ENCODE peak calls at places on chromosomes 11 and 22, in six cellular contexts. One of them, this sample, is unnamed.

GRCh38 chr22:44181033-44181911 is 547 bp downstream of the PARVG start:
- DNase-seq in upper lobe of right lung: peak; percentile 76
- DNase-seq in HFF-Myc: no peak
- DNase-seq in mesothelial cell of epicardium: no peak
- DNase-seq in GM23338: no peak
- DNase-seq in cardiac fibroblast: no peak
- DNase-seq in this sample: peak; percentile 62

GRCh38 chr11:940496-941135 is 14.9 kb downstream of the AP2A2 start:
- DNase-seq in mesothelial cell of epicardium: no peak
- DNase-seq in GM23338: no peak
- DNase-seq in cardiac fibroblast: no peak
- DNase-seq in upper lobe of right lung: no peak
- DNase-seq in HFF-Myc: no peak
- DNase-seq in this sample: no peak

GRCh38 chr11:43789700-43790443 is 90.8 kb upstream of the ALKBH3 start:
- DNase-seq in HFF-Myc: no peak
- DNase-seq in upper lobe of right lung: no peak
- DNase-seq in mesothelial cell of epicardium: no peak
- DNase-seq in cardiac fibroblast: peak; percentile 51
- DNase-seq in GM23338: no peak
- DNase-seq in this sample: no peak

GRCh38 chr11:45173064-45173463 is 26.6 kb downstream of the PRDM11 start:
- DNase-seq in upper lobe of right lung: no peak
- DNase-seq in HFF-Myc: no peak
- DNase-seq in GM23338: no peak
- DNase-seq in mesothelial cell of epicardium: no peak
- DNase-seq in cardiac fibroblast: no peak
- DNase-seq in this sample: no peak

GRCh38 chr22:46780453-46780852 is 18.0 kb downstream of the TBC1D22A start:
- DNase-seq in HFF-Myc: no peak
- DNase-seq in mesothelial cell of epicardium: no peak
- DNase-seq in GM23338: no peak
- DNase-seq in upper lobe of right lung: no peak
- DNase-seq in cardiac fibroblast: no peak
- DNase-seq in this sample: no peak

GRCh38 chr11:74670171-74670570 is 61.1 kb downstream of the CHRDL2 start:
- DNase-seq in GM23338: no peak
- DNase-seq in mesothelial cell of epicardium: no peak
- DNase-seq in HFF-Myc: no peak
- DNase-seq in upper lobe of right lung: no peak
- DNase-seq in cardiac fibroblast: no peak
- DNase-seq in this sample: no peak

GRCh38 chr11:129143335-129143734 is 48.8 kb downstream of the ARHGAP32 start:
- DNase-seq in upper lobe of right lung: peak; percentile 59
- DNase-seq in cardiac fibroblast: peak; percentile 95
- DNase-seq in HFF-Myc: peak; percentile 89
- DNase-seq in GM23338: no peak
- DNase-seq in mesothelial cell of epicardium: no peak
- DNase-seq in this sample: no peak

GRCh38 chr11:64139045-64139444 is 26.9 kb downstream of the MACROD1 start:
- DNase-seq in cardiac fibroblast: no peak
- DNase-seq in GM23338: no peak
- DNase-seq in upper lobe of right lung: no peak
- DNase-seq in HFF-Myc: no peak
- DNase-seq in mesothelial cell of epicardium: no peak
- DNase-seq in this sample: no peak

GRCh38 chr11:64232182-64233018 is 2.0 kb upstream of the VEGFB start:
- DNase-seq in cardiac fibroblast: no peak
- DNase-seq in mesothelial cell of epicardium: no peak
- DNase-seq in upper lobe of right lung: peak; percentile 66
- DNase-seq in HFF-Myc: no peak
- DNase-seq in GM23338: no peak
- DNase-seq in this sample: no peak

GRCh38 chr11:7871056-7871455 is 60.0 kb downstream of the OR10A6 start:
- DNase-seq in HFF-Myc: no peak
- DNase-seq in upper lobe of right lung: no peak
- DNase-seq in GM23338: no peak
- DNase-seq in cardiac fibroblast: no peak
- DNase-seq in mesothelial cell of epicardium: no peak
- DNase-seq in this sample: no peak

GRCh38 chr22:49460662-49461371 is 366.9 kb downstream of the BRD1 start:
- DNase-seq in GM23338: no peak
- DNase-seq in upper lobe of right lung: peak; percentile 29
- DNase-seq in mesothelial cell of epicardium: no peak
- DNase-seq in HFF-Myc: no peak
- DNase-seq in cardiac fibroblast: no peak
- DNase-seq in this sample: no peak

GRCh38 chr11:57406337-57406904 is 16.0 kb upstream of the PRG2 start:
- DNase-seq in mesothelial cell of epicardium: no peak
- DNase-seq in HFF-Myc: no peak
- DNase-seq in GM23338: no peak
- DNase-seq in cardiac fibroblast: peak; percentile 46
- DNase-seq in upper lobe of right lung: no peak
- DNase-seq in this sample: no peak

GRCh38 chr22:34105461-34106062 is 185.3 kb upstream of the LARGE1 start:
- DNase-seq in mesothelial cell of epicardium: peak; percentile 26
- DNase-seq in upper lobe of right lung: peak; percentile 72
- DNase-seq in cardiac fibroblast: peak; percentile 1
- DNase-seq in GM23338: peak; percentile 88
- DNase-seq in HFF-Myc: no peak
- DNase-seq in this sample: peak; percentile 15

GRCh38 chr11:68271781-68272608 is at the start of gene C11orf24:
- DNase-seq in upper lobe of right lung: peak; percentile 97
- DNase-seq in GM23338: peak; percentile 97
- DNase-seq in HFF-Myc: peak; percentile 56
- DNase-seq in mesothelial cell of epicardium: peak; percentile 97
- DNase-seq in cardiac fibroblast: peak; percentile 97
- DNase-seq in this sample: peak; percentile 95

GRCh38 chr11:10670099-10670498 is 23.5 kb downstream of the IRAG1 start:
- DNase-seq in HFF-Myc: no peak
- DNase-seq in GM23338: no peak
- DNase-seq in upper lobe of right lung: no peak
- DNase-seq in mesothelial cell of epicardium: no peak
- DNase-seq in cardiac fibroblast: no peak
- DNase-seq in this sample: no peak

GRCh38 chr11:65945430-65945911 is at the start of gene TSGA10IP:
- DNase-seq in cardiac fibroblast: no peak
- DNase-seq in GM23338: peak; percentile 92
- DNase-seq in upper lobe of right lung: no peak
- DNase-seq in HFF-Myc: no peak
- DNase-seq in mesothelial cell of epicardium: no peak
- DNase-seq in this sample: no peak

GRCh38 chr11:1797391-1798125 is 33.8 kb upstream of the CTSD start:
- DNase-seq in HFF-Myc: no peak
- DNase-seq in upper lobe of right lung: no peak
- DNase-seq in GM23338: no peak
- DNase-seq in mesothelial cell of epicardium: no peak
- DNase-seq in cardiac fibroblast: no peak
- DNase-seq in this sample: no peak

GRCh38 chr11:106087815-106088435 is 10.5 kb downstream of the AASDHPPT start:
- DNase-seq in cardiac fibroblast: peak; percentile 70
- DNase-seq in GM23338: peak; percentile 63
- DNase-seq in mesothelial cell of epicardium: no peak
- DNase-seq in HFF-Myc: no peak
- DNase-seq in upper lobe of right lung: peak; percentile 52
- DNase-seq in this sample: no peak

GRCh38 chr11:94897330-94897768 is 76.0 kb downstream of the CWC15 start:
- DNase-seq in HFF-Myc: peak; percentile 32
- DNase-seq in upper lobe of right lung: no peak
- DNase-seq in GM23338: peak; percentile 73
- DNase-seq in mesothelial cell of epicardium: no peak
- DNase-seq in cardiac fibroblast: peak; percentile 72
- DNase-seq in this sample: no peak

GRCh38 chr11:46322759-46323158 is 24.5 kb upstream of the DGKZ start:
- DNase-seq in upper lobe of right lung: no peak
- DNase-seq in cardiac fibroblast: no peak
- DNase-seq in GM23338: peak; percentile 85
- DNase-seq in HFF-Myc: no peak
- DNase-seq in mesothelial cell of epicardium: no peak
- DNase-seq in this sample: no peak

GRCh38 chr22:27405672-27406388 is 395.7 kb downstream of the MN1 start:
- DNase-seq in GM23338: peak; percentile 72
- DNase-seq in mesothelial cell of epicardium: no peak
- DNase-seq in cardiac fibroblast: peak; percentile 68
- DNase-seq in upper lobe of right lung: peak; percentile 74
- DNase-seq in HFF-Myc: no peak
- DNase-seq in this sample: no peak

GRCh38 chr11:47569646-47570045 is 4.2 kb downstream of the PTPMT1 start:
- DNase-seq in mesothelial cell of epicardium: no peak
- DNase-seq in upper lobe of right lung: no peak
- DNase-seq in GM23338: no peak
- DNase-seq in HFF-Myc: no peak
- DNase-seq in cardiac fibroblast: no peak
- DNase-seq in this sample: no peak

GRCh38 chr11:104352036-104352435 is 188.1 kb upstream of the PDGFD start:
- DNase-seq in mesothelial cell of epicardium: no peak
- DNase-seq in cardiac fibroblast: no peak
- DNase-seq in HFF-Myc: no peak
- DNase-seq in upper lobe of right lung: no peak
- DNase-seq in GM23338: no peak
- DNase-seq in this sample: no peak

GRCh38 chr22:43848366-43849171 is 13.7 kb downstream of the SULT4A1 start:
- DNase-seq in cardiac fibroblast: peak; percentile 33
- DNase-seq in GM23338: peak; percentile 57
- DNase-seq in HFF-Myc: no peak
- DNase-seq in upper lobe of right lung: peak; percentile 52
- DNase-seq in mesothelial cell of epicardium: no peak
- DNase-seq in this sample: no peak

DNA sequence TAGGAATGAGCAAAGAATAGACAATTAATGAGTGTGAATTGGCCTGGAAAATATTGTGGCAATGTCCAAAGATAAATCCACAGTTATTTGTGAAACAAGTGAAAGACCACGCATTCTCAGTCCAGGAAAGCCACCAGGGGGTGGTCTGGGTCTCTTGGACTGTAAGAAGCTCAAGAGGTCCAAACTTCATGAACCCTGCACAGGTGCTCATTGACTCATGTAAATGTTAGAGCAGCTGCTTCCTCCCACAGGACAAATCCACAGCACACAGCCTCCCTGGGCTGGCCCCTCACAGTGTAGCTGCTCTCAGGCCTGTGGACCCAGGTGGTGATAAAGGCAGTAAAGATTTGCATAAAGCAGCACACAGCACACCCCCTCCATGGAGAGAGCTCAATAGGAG is 114.0 kb downstream of the ZNF280B start:
- DNase-seq in HFF-Myc: no peak
- DNase-seq in cardiac fibroblast: no peak
- DNase-seq in mesothelial cell of epicardium: no peak
- DNase-seq in upper lobe of right lung: no peak
- DNase-seq in GM23338: no peak
- DNase-seq in this sample: no peak
- TF ChIP-seq CTCF in HFF-Myc: no peak
- TF ChIP-seq CTCF in cardiac fibroblast: no peak
- TF ChIP-seq CTCF in mesothelial cell of epicardium: no peak
- TF ChIP-seq CTCF in upper lobe of right lung: no peak
- TF ChIP-seq CTCF in GM23338: no peak
- TF ChIP-seq CTCF in this sample: no peak

GRCh38 chr11:120198787-120199469 is 11.9 kb upstream of the OAF start:
- DNase-seq in cardiac fibroblast: no peak
- DNase-seq in GM23338: no peak
- DNase-seq in mesothelial cell of epicardium: no peak
- DNase-seq in upper lobe of right lung: no peak
- DNase-seq in HFF-Myc: no peak
- DNase-seq in this sample: no peak
- TF ChIP-seq CTCF in cardiac fibroblast: no peak
- TF ChIP-seq CTCF in GM23338: no peak
- TF ChIP-seq CTCF in mesothelial cell of epicardium: no peak
- TF ChIP-seq CTCF in upper lobe of right lung: no peak
- TF ChIP-seq CTCF in HFF-Myc: no peak
- TF ChIP-seq CTCF in this sample: no peak

DNA sequence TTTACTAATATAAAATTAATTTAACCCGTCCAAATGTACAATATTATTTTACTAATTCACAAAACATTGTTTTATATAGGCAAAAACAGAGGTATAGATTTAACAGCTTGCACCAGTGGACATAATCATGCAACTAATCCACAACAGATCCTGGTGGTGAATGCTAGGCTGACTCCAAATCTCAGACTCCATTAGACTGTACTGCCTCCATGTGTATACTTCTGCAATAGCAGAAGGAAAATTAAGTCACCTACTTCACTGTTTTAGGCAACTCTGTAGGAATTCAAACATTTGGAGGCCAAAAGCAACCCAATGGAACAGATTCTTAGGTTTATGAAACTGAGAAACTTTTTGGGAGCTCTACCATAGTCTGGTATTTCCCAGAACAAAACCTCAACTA is 30.0 kb upstream of the RAB39A start:
- DNase-seq in cardiac fibroblast: peak; percentile 66
- DNase-seq in mesothelial cell of epicardium: no peak
- DNase-seq in HFF-Myc: peak; percentile 26
- DNase-seq in GM23338: peak; percentile 62
- DNase-seq in upper lobe of right lung: no peak
- DNase-seq in this sample: no peak
- TF ChIP-seq CTCF in cardiac fibroblast: peak; percentile 63
- TF ChIP-seq CTCF in mesothelial cell of epicardium: no peak
- TF ChIP-seq CTCF in HFF-Myc: peak; percentile 53
- TF ChIP-seq CTCF in GM23338: peak; percentile 55
- TF ChIP-seq CTCF in upper lobe of right lung: peak; percentile 51
- TF ChIP-seq CTCF in this sample: no peak

DNA sequence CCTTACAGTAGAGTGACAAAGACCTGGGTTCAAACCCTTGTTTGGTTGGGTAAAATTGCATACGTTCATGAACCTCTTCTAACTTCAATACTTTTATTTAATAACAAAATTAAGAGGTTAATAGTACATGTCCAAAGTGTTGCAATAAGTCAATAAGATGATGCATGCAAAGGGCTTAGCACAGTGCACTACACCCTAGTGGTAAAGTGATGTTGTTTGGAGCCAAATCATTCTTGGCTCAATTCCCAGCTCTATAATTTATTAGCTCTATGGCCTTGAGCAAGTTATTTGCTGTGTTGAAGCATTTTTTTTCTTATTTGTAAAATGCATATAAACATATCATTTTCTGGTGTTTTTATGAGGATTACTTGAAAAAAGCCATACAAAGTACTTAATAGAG is 945.3 kb downstream of the LRRC4C start:
- DNase-seq in upper lobe of right lung: no peak
- DNase-seq in HFF-Myc: no peak
- DNase-seq in cardiac fibroblast: no peak
- DNase-seq in GM23338: no peak
- DNase-seq in mesothelial cell of epicardium: no peak
- DNase-seq in this sample: no peak
- TF ChIP-seq CTCF in upper lobe of right lung: no peak
- TF ChIP-seq CTCF in HFF-Myc: no peak
- TF ChIP-seq CTCF in cardiac fibroblast: no peak
- TF ChIP-seq CTCF in GM23338: no peak
- TF ChIP-seq CTCF in mesothelial cell of epicardium: no peak
- TF ChIP-seq CTCF in this sample: no peak

GRCh38 chr11:15258433-15259350 is 144.0 kb downstream of the INSC start:
- DNase-seq in mesothelial cell of epicardium: no peak
- DNase-seq in cardiac fibroblast: peak; percentile 33
- DNase-seq in upper lobe of right lung: no peak
- DNase-seq in HFF-Myc: no peak
- DNase-seq in GM23338: peak; percentile 55
- DNase-seq in this sample: no peak
- TF ChIP-seq CTCF in mesothelial cell of epicardium: no peak
- TF ChIP-seq CTCF in cardiac fibroblast: no peak
- TF ChIP-seq CTCF in upper lobe of right lung: peak; percentile 14
- TF ChIP-seq CTCF in HFF-Myc: peak; percentile 3
- TF ChIP-seq CTCF in GM23338: no peak
- TF ChIP-seq CTCF in this sample: no peak

This sample was measured in activated B cell treated with CpG ODN at 0.5 μM for 24 hours.